ENCODE peak calls at places on chromosomes 6 and 20, in seven cellular contexts. Y is psoas muscle; M is right cardiac atrium; B is CD4-positive, CD25-positive, alpha-beta regulatory T cell; U is kidney; E is H1; J is CD8-positive, alpha-beta memory T cell. X is an unnamed sample.

GRCh38 chr6:56640374-56640773 is 2.3 kb downstream of the DST start:
- DNase-seq in Y (no peak), B (no peak), E (no peak), M (no peak), U (no peak), J (no peak), X (no peak)

GRCh38 chr6:70547313-70547712 is 19.4 kb upstream of the SDHAF4 start:
- DNase-seq in Y (no peak), B (no peak), M (no peak), J (no peak), E (no peak), U (no peak), X (no peak)

GRCh38 chr6:56758120-56758519 is 115.4 kb upstream of the DST start:
- DNase-seq in E (no peak), M (no peak), B (no peak), Y (no peak), U (no peak), J (no peak), X (no peak)

GRCh38 chr20:9203081-9203447 is 134.2 kb downstream of the PLCB4 start:
- DNase-seq in Y (no peak), U (no peak), B (no peak), E (no peak), M (no peak), J (no peak), X (no peak)

GRCh38 chr20:46256293-46256692 is 52.0 kb downstream of the CDH22 start:
- DNase-seq in E (no peak), J (no peak), Y (no peak), U (no peak), B (no peak), M (no peak), X (no peak)

GRCh38 chr20:11013801-11014200 is 340.0 kb upstream of the JAG1 start:
- DNase-seq in Y (no peak), E (no peak), U (no peak), M (no peak), B (no peak), J (no peak), X (no peak)

GRCh38 chr6:125759184-125759902 is 9.9 kb downstream of the HEY2 start:
- DNase-seq in E (peak; percentile 94), J (no peak), U (peak; percentile 71), M (peak; percentile 65), B (no peak), Y (no peak), X (no peak)

GRCh38 chr20:56257604-56258003 is 9.1 kb downstream of the MC3R start:
- DNase-seq in U (no peak), J (no peak), Y (no peak), E (no peak), M (no peak), B (no peak), X (no peak)

GRCh38 chr6:117446851-117447250 is 21.1 kb upstream of the ROS1 start:
- DNase-seq in M (no peak), Y (no peak), J (no peak), B (no peak), U (no peak), E (no peak), X (no peak)

GRCh38 chr6:38776515-38776914 is 61.4 kb downstream of the DNAH8 start:
- DNase-seq in E (no peak), J (no peak), B (no peak), Y (no peak), U (no peak), M (no peak), X (no peak)

GRCh38 chr6:119030759-119031158 is 47.7 kb downstream of the FAM184A start:
- DNase-seq in M (no peak), Y (no peak), B (no peak), J (no peak), U (no peak), E (no peak), X (no peak)

GRCh38 chr6:154206984-154207383 is 149.6 kb downstream of the IPCEF1 start:
- DNase-seq in B (no peak), Y (no peak), M (no peak), U (no peak), J (no peak), E (no peak), X (no peak)

GRCh38 chr20:63693079-63693974 is 3.1 kb upstream of the TNFRSF6B start:
- DNase-seq in Y (peak; percentile 57), B (no peak), J (no peak), M (peak; percentile 65), E (no peak), U (peak; percentile 85), X (no peak)

GRCh38 chr6:127462391-127462790 is 3.2 kb upstream of the KIAA0408 start:
- DNase-seq in M (no peak), U (no peak), J (no peak), Y (no peak), B (no peak), E (no peak), X (no peak)

GRCh38 chr6:75526502-75527127 is 33.0 kb upstream of the FILIP1 start:
- DNase-seq in U (no peak), B (peak; percentile 27), J (peak; percentile 46), M (no peak), Y (no peak), E (peak; percentile 61), X (peak; percentile 43)

GRCh38 chr6:158825951-158826306 is 6.8 kb upstream of the EZR start:
- DNase-seq in B (no peak), Y (no peak), U (no peak), E (no peak), M (peak; percentile 84), J (no peak), X (no peak)

GRCh38 chr6:834879-835278 is 141.9 kb upstream of the EXOC2 start:
- DNase-seq in Y (no peak), U (no peak), B (no peak), M (no peak), E (no peak), J (no peak), X (no peak)

GRCh38 chr6:46901747-46902362 is 19.9 kb downstream of the ADGRF5 start:
- DNase-seq in B (no peak), Y (no peak), J (no peak), E (no peak), U (no peak), M (no peak), X (no peak)

GRCh38 chr20:9139106-9139808 is 70.4 kb downstream of the PLCB4 start:
- DNase-seq in U (no peak), E (no peak), Y (no peak), B (no peak), J (no peak), M (no peak), X (no peak)

GRCh38 chr20:4053516-4053919 is 38.2 kb upstream of the RNF24 start:
- DNase-seq in B (no peak), M (no peak), E (no peak), Y (no peak), J (no peak), U (no peak), X (no peak)

GRCh38 chr6:53103993-53104675 is 38.9 kb downstream of the FBXO9 start:
- DNase-seq in J (no peak), B (no peak), E (no peak), M (no peak), U (no peak), Y (no peak), X (no peak)

GRCh38 chr6:33961686-33962085 is 157.9 kb upstream of the MLN start:
- DNase-seq in M (no peak), U (peak; percentile 29), J (no peak), E (no peak), Y (no peak), B (no peak), X (no peak)

GRCh38 chr6:130240232-130240631 is 17.5 kb upstream of the SAMD3 start:
- DNase-seq in E (no peak), B (no peak), J (no peak), Y (no peak), M (no peak), U (no peak), X (no peak)

GRCh38 chr6:43076928-43077809 is 1.1 kb downstream of the PTK7 start:
- DNase-seq in J (no peak), U (peak; percentile 83), B (no peak), M (peak; percentile 58), Y (no peak), E (peak; percentile 82), X (no peak)
- H3K27ac ChIP-seq in J (no peak overlapping the region), U (peak overlapping the region; percentile 28), B (no peak overlapping the region), M (no peak overlapping the region), Y (no peak overlapping the region), E (peak overlapping the region; percentile 24), X (no peak overlapping the region)

GRCh38 chr6:142820336-142821016 is 124.5 kb downstream of the HIVEP2 start:
- DNase-seq in E (no peak), J (no peak), Y (no peak), U (no peak), M (no peak), B (no peak), X (no peak)
- H3K27ac ChIP-seq in E (no peak overlapping the region), J (peak overlapping the region; percentile 21), Y (peak overlapping the region; percentile 69), U (peak overlapping the region; percentile 55), M (peak overlapping the region; percentile 67), B (peak overlapping the region; percentile 83), X (no peak overlapping the region)

DNA sequence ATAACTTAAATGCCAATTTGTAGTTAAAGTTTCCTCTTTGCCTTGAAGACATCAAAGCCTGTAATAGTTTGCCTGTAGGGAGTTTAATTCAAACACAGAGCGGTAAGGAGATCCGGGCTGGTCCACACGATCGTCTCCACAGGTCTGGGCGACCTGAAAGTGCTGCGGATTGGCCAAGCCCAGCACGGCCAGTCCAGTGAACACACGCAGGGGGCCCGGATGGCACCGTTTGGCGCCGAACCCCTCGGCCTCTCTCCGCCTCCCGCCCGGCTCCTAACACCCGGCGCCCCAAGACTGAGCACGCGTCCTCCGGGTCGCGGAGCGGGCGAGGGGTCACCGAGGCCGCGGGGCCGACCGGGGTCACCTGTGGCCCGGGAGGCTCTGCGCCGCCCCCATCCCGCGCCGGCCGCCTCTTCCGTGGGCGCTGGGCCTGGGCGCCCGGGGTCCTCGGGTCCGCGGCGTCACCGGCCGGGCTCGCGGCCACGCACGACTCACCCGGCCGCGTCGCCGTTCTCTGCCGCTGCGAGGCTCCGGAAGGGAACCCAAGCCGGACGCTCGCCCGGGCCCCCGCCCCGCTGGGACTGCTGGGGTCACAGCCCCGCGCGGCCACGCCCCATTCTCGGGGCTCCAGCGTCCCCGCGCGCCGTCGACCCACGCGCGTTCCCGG is 481 bp downstream of the SERPINB6 start:
- DNase-seq in J (peak; percentile 38), M (peak; percentile 94), Y (peak; percentile 94), E (peak; percentile 66), B (peak; percentile 36), U (peak; percentile 95), X (no peak)
- H3K27ac ChIP-seq in J (peak overlapping the region; percentile 59), M (peak overlapping the region; percentile 82), Y (peak overlapping the region; percentile 98), E (no peak overlapping the region), B (peak overlapping the region; percentile 57), U (peak overlapping the region; percentile 96), X (no peak overlapping the region)

GRCh38 chr6:17633465-17634188 is 33.5 kb downstream of the FAM8A1 start:
- DNase-seq in J (peak; percentile 33), B (no peak), U (no peak), M (no peak), Y (no peak), E (no peak), X (no peak)

GRCh38 chr6:17632929-17633328 is 32.8 kb downstream of the FAM8A1 start:
- DNase-seq in U (no peak), M (no peak), E (no peak), B (no peak), J (peak; percentile 12), Y (no peak), X (no peak)

GRCh38 chr6:17630511-17631073 is 30.5 kb downstream of the FAM8A1 start:
- DNase-seq in M (no peak), B (no peak), Y (no peak), U (no peak), E (no peak), J (no peak), X (no peak)

GRCh38 chr6:17628873-17629272 is 28.8 kb downstream of the FAM8A1 start:
- DNase-seq in Y (no peak), M (no peak), J (no peak), U (no peak), B (no peak), E (no peak), X (no peak)

GRCh38 chr6:17629824-17630510 is 29.9 kb downstream of the FAM8A1 start:
- DNase-seq in M (no peak), Y (no peak), J (no peak), B (no peak), E (no peak), U (no peak), X (no peak)
- H3K27ac ChIP-seq in M (no peak overlapping the region), Y (no peak overlapping the region), J (no peak overlapping the region), B (no peak overlapping the region), E (no peak overlapping the region), U (no peak overlapping the region), X (no peak overlapping the region)